ENCODE peak calls at places on chromosomes 11 and 22, in ten cellular contexts. One of them, this sample, is unnamed.

GRCh38 chr22:46514592-46515207 is 22.7 kb downstream of the CELSR1 start:
- DNase-seq in lower lobe of right lung: no peak
- DNase-seq in ovary: no peak
- DNase-seq in fibroblast of mammary gland: peak
- DNase-seq in IMR-90: peak
- DNase-seq in PC-3: peak
- DNase-seq in bronchial epithelial cell: peak
- DNase-seq in upper lobe of right lung: no peak
- DNase-seq in left ventricle myocardium inferior: no peak
- DNase-seq in psoas muscle: no peak
- DNase-seq in this sample: peak

GRCh38 chr11:83641511-83641910 is 355.3 kb upstream of the CCDC90B start:
- DNase-seq in left ventricle myocardium inferior: peak
- DNase-seq in upper lobe of right lung: no peak
- DNase-seq in ovary: no peak
- DNase-seq in IMR-90: peak
- DNase-seq in bronchial epithelial cell: no peak
- DNase-seq in psoas muscle: no peak
- DNase-seq in fibroblast of mammary gland: peak
- DNase-seq in lower lobe of right lung: no peak
- DNase-seq in PC-3: no peak
- DNase-seq in this sample: no peak

GRCh38 chr22:27913162-27913741 is 5.8 kb downstream of the PITPNB start:
- DNase-seq in lower lobe of right lung: no peak
- DNase-seq in upper lobe of right lung: no peak
- DNase-seq in fibroblast of mammary gland: no peak
- DNase-seq in left ventricle myocardium inferior: no peak
- DNase-seq in ovary: no peak
- DNase-seq in bronchial epithelial cell: no peak
- DNase-seq in psoas muscle: no peak
- DNase-seq in PC-3: no peak
- DNase-seq in IMR-90: peak
- DNase-seq in this sample: peak

GRCh38 chr11:40397141-40397540 is 1062.3 kb downstream of the LRRC4C start:
- DNase-seq in fibroblast of mammary gland: no peak
- DNase-seq in upper lobe of right lung: no peak
- DNase-seq in psoas muscle: no peak
- DNase-seq in bronchial epithelial cell: no peak
- DNase-seq in lower lobe of right lung: no peak
- DNase-seq in ovary: no peak
- DNase-seq in IMR-90: no peak
- DNase-seq in PC-3: no peak
- DNase-seq in left ventricle myocardium inferior: no peak
- DNase-seq in this sample: no peak

GRCh38 chr11:2092956-2093412 is 46.2 kb downstream of the IGF2 start:
- DNase-seq in IMR-90: peak
- DNase-seq in upper lobe of right lung: peak
- DNase-seq in PC-3: peak
- DNase-seq in ovary: no peak
- DNase-seq in bronchial epithelial cell: peak
- DNase-seq in lower lobe of right lung: peak
- DNase-seq in psoas muscle: peak
- DNase-seq in left ventricle myocardium inferior: peak
- DNase-seq in fibroblast of mammary gland: peak
- DNase-seq in this sample: peak

GRCh38 chr22:45952151-45952550 is 24.8 kb downstream of the WNT7B start:
- DNase-seq in bronchial epithelial cell: no peak
- DNase-seq in IMR-90: no peak
- DNase-seq in psoas muscle: no peak
- DNase-seq in lower lobe of right lung: no peak
- DNase-seq in fibroblast of mammary gland: no peak
- DNase-seq in upper lobe of right lung: no peak
- DNase-seq in PC-3: no peak
- DNase-seq in ovary: no peak
- DNase-seq in left ventricle myocardium inferior: no peak
- DNase-seq in this sample: no peak

GRCh38 chr11:2304156-2305139 is 2.6 kb downstream of the TSPAN32 start:
- DNase-seq in PC-3: no peak
- DNase-seq in lower lobe of right lung: peak
- DNase-seq in IMR-90: no peak
- DNase-seq in left ventricle myocardium inferior: no peak
- DNase-seq in upper lobe of right lung: peak
- DNase-seq in bronchial epithelial cell: no peak
- DNase-seq in psoas muscle: peak
- DNase-seq in fibroblast of mammary gland: no peak
- DNase-seq in ovary: peak
- DNase-seq in this sample: no peak

GRCh38 chr11:122367809-122368231 is 251.8 kb upstream of the BLID start:
- DNase-seq in fibroblast of mammary gland: peak
- DNase-seq in lower lobe of right lung: no peak
- DNase-seq in upper lobe of right lung: no peak
- DNase-seq in bronchial epithelial cell: peak
- DNase-seq in IMR-90: peak
- DNase-seq in PC-3: no peak
- DNase-seq in left ventricle myocardium inferior: no peak
- DNase-seq in psoas muscle: no peak
- DNase-seq in ovary: peak
- DNase-seq in this sample: peak

GRCh38 chr11:7665473-7666291 is 7.6 kb downstream of the CYB5R2 start:
- DNase-seq in ovary: peak
- DNase-seq in fibroblast of mammary gland: peak
- DNase-seq in lower lobe of right lung: peak
- DNase-seq in left ventricle myocardium inferior: peak
- DNase-seq in psoas muscle: peak
- DNase-seq in upper lobe of right lung: peak
- DNase-seq in bronchial epithelial cell: peak
- DNase-seq in IMR-90: peak
- DNase-seq in PC-3: peak
- DNase-seq in this sample: peak

GRCh38 chr22:32502346-32502745 is 27.7 kb downstream of the FBXO7 start:
- DNase-seq in ovary: no peak
- DNase-seq in upper lobe of right lung: no peak
- DNase-seq in psoas muscle: no peak
- DNase-seq in lower lobe of right lung: no peak
- DNase-seq in left ventricle myocardium inferior: no peak
- DNase-seq in fibroblast of mammary gland: no peak
- DNase-seq in PC-3: no peak
- DNase-seq in IMR-90: no peak
- DNase-seq in bronchial epithelial cell: no peak
- DNase-seq in this sample: no peak

DNA sequence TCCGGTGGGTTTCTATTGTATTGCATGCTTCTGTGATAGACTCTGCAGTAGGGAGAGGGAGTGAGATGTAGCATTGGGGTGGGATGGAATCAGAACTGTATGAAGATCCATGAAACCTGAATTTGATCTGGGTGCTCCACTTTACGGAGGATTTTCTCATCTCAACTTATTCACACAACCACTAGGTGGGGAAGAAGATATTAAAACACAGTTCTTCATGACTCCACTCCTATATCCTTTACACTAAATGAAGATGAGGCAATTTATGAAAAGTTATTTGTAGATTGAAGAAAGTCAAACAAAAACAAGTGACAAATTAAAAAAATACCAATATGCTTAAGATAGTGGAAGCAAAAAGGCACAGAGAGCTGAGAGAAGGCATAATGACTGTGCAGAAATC is 92.6 kb upstream of the PDGFD start:
- DNase-seq in ovary: no peak
- DNase-seq in PC-3: peak
- DNase-seq in lower lobe of right lung: no peak
- DNase-seq in left ventricle myocardium inferior: no peak
- DNase-seq in fibroblast of mammary gland: peak
- DNase-seq in upper lobe of right lung: no peak
- DNase-seq in IMR-90: peak
- DNase-seq in psoas muscle: no peak
- DNase-seq in bronchial epithelial cell: peak
- DNase-seq in this sample: peak
- TF ChIP-seq CTCF in ovary: no peak
- TF ChIP-seq CTCF in PC-3: peak
- TF ChIP-seq CTCF in lower lobe of right lung: no peak
- TF ChIP-seq CTCF in left ventricle myocardium inferior: peak
- TF ChIP-seq CTCF in fibroblast of mammary gland: peak
- TF ChIP-seq CTCF in upper lobe of right lung: no peak
- TF ChIP-seq CTCF in IMR-90: peak
- TF ChIP-seq CTCF in psoas muscle: peak
- TF ChIP-seq CTCF in bronchial epithelial cell: peak
- TF ChIP-seq CTCF in this sample: peak

GRCh38 chr11:11486002-11486401 is 133.0 kb upstream of the CSNK2A3 start:
- DNase-seq in lower lobe of right lung: peak
- DNase-seq in IMR-90: no peak
- DNase-seq in fibroblast of mammary gland: no peak
- DNase-seq in left ventricle myocardium inferior: no peak
- DNase-seq in bronchial epithelial cell: no peak
- DNase-seq in ovary: no peak
- DNase-seq in upper lobe of right lung: peak
- DNase-seq in psoas muscle: no peak
- DNase-seq in PC-3: no peak
- DNase-seq in this sample: no peak

GRCh38 chr11:11481371-11481770 is 128.3 kb upstream of the CSNK2A3 start:
- DNase-seq in IMR-90: no peak
- DNase-seq in lower lobe of right lung: no peak
- DNase-seq in fibroblast of mammary gland: no peak
- DNase-seq in psoas muscle: no peak
- DNase-seq in upper lobe of right lung: no peak
- DNase-seq in left ventricle myocardium inferior: peak
- DNase-seq in bronchial epithelial cell: no peak
- DNase-seq in ovary: no peak
- DNase-seq in PC-3: no peak
- DNase-seq in this sample: no peak

GRCh38 chr11:11480951-11481350 is 127.9 kb upstream of the CSNK2A3 start:
- DNase-seq in bronchial epithelial cell: no peak
- DNase-seq in PC-3: no peak
- DNase-seq in IMR-90: peak
- DNase-seq in ovary: no peak
- DNase-seq in psoas muscle: no peak
- DNase-seq in left ventricle myocardium inferior: no peak
- DNase-seq in fibroblast of mammary gland: no peak
- DNase-seq in upper lobe of right lung: no peak
- DNase-seq in lower lobe of right lung: no peak
- DNase-seq in this sample: no peak

GRCh38 chr11:11483622-11484021 is 130.6 kb upstream of the CSNK2A3 start:
- DNase-seq in ovary: no peak
- DNase-seq in lower lobe of right lung: no peak
- DNase-seq in PC-3: no peak
- DNase-seq in upper lobe of right lung: no peak
- DNase-seq in left ventricle myocardium inferior: no peak
- DNase-seq in bronchial epithelial cell: no peak
- DNase-seq in fibroblast of mammary gland: no peak
- DNase-seq in IMR-90: no peak
- DNase-seq in psoas muscle: no peak
- DNase-seq in this sample: no peak

DNA sequence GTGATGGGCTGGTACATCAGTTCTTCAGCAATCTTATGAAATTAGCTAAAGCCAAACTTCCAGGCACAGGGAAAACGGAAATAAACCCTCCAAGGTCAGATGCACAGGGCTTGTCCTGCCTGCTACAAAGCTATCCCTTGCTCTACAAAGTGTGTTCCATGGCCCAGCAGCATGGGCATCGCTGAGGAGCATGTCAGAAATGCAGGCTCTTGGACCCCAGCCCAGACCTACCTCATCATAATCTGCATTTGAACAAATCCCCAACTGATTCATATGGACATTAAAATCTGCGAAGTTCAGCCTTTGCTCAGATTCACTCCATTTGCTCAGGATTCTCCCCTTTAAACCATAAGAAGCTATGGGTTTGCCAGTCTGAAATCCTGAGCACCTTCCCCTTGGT is 129.7 kb upstream of the CSNK2A3 start:
- DNase-seq in upper lobe of right lung: no peak
- DNase-seq in IMR-90: peak
- DNase-seq in left ventricle myocardium inferior: no peak
- DNase-seq in PC-3: no peak
- DNase-seq in psoas muscle: no peak
- DNase-seq in ovary: no peak
- DNase-seq in fibroblast of mammary gland: no peak
- DNase-seq in lower lobe of right lung: no peak
- DNase-seq in bronchial epithelial cell: no peak
- DNase-seq in this sample: no peak
- H3K4me3 ChIP-seq in upper lobe of right lung: no peak
- H3K4me3 ChIP-seq in IMR-90: no peak
- H3K4me3 ChIP-seq in left ventricle myocardium inferior: no peak
- H3K4me3 ChIP-seq in PC-3: no peak
- H3K4me3 ChIP-seq in psoas muscle: no peak
- H3K4me3 ChIP-seq in ovary: no peak
- H3K4me3 ChIP-seq in fibroblast of mammary gland: no peak
- H3K4me3 ChIP-seq in lower lobe of right lung: no peak
- H3K4me3 ChIP-seq in bronchial epithelial cell: no peak
- H3K4me3 ChIP-seq in this sample: no peak

DNA sequence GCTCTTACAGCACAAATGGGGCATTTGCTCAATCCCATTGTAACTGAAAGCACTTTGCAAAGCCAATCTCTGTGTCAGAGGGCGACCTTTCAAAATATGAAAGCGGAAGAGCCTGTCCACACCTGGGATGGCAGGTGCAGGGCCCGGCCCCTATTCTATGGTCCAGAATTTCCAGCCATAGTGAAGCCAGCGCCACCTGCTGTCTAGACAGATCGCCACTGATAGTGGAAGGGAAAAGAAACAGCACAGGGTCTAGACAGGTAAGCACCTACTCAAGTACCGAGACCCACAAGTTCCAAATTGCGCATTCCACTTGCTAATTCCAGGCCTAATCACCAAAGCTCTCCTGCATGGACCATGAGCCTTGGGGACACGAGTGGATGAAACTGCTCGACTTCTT is 141.4 kb downstream of the NTM start:
- DNase-seq in psoas muscle: peak
- DNase-seq in left ventricle myocardium inferior: no peak
- DNase-seq in lower lobe of right lung: no peak
- DNase-seq in PC-3: peak
- DNase-seq in bronchial epithelial cell: peak
- DNase-seq in IMR-90: no peak
- DNase-seq in upper lobe of right lung: no peak
- DNase-seq in fibroblast of mammary gland: peak
- DNase-seq in ovary: no peak
- DNase-seq in this sample: peak
- TF ChIP-seq CTCF in psoas muscle: peak
- TF ChIP-seq CTCF in left ventricle myocardium inferior: peak
- TF ChIP-seq CTCF in lower lobe of right lung: peak
- TF ChIP-seq CTCF in PC-3: peak
- TF ChIP-seq CTCF in bronchial epithelial cell: peak
- TF ChIP-seq CTCF in IMR-90: peak
- TF ChIP-seq CTCF in upper lobe of right lung: peak
- TF ChIP-seq CTCF in fibroblast of mammary gland: peak
- TF ChIP-seq CTCF in ovary: no peak
- TF ChIP-seq CTCF in this sample: peak

DNA sequence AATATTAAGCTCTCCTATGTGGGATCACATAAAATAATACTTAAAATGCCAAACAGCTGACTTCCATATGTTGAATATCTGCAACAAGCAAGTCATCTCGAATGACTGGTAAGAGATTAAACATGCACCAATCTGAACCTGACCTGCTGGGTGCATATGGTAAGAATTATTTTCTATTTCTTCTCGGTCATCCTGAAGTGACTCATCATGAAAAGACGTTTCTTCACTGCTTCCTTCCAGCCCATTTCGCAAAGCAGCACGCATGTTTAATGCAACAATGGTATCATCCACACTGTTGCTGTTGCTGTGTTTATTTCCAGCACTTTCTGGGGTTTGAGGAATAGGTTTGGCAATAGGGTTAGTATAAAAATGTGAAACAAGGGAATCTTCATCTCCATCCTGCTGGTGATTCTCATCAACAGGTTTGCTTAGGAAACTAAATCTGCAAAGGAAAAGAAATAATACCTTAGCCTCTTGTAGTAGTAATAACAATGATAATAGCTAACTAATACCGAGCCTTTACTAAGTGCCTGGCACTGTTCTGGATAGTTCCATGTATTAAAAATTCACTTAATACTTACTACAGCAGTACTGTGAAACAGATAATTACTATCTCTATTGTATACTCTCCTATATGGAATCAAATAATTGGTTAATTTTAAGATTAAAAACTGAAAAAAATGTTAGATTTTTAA is 52.0 kb upstream of the CHRNA10 start:
- DNase-seq in PC-3: peak
- DNase-seq in lower lobe of right lung: no peak
- DNase-seq in left ventricle myocardium inferior: no peak
- DNase-seq in fibroblast of mammary gland: peak
- DNase-seq in IMR-90: peak
- DNase-seq in ovary: no peak
- DNase-seq in psoas muscle: no peak
- DNase-seq in bronchial epithelial cell: peak
- DNase-seq in upper lobe of right lung: no peak
- DNase-seq in this sample: peak
- H3K4me3 ChIP-seq in PC-3: no peak
- H3K4me3 ChIP-seq in lower lobe of right lung: no peak
- H3K4me3 ChIP-seq in left ventricle myocardium inferior: no peak
- H3K4me3 ChIP-seq in fibroblast of mammary gland: no peak
- H3K4me3 ChIP-seq in IMR-90: no peak
- H3K4me3 ChIP-seq in ovary: no peak
- H3K4me3 ChIP-seq in psoas muscle: no peak
- H3K4me3 ChIP-seq in bronchial epithelial cell: no peak
- H3K4me3 ChIP-seq in upper lobe of right lung: no peak
- H3K4me3 ChIP-seq in this sample: no peak